ENCODE peak calls at places on chromosome 2, in four cellular contexts. G is SK-N-SH, Q is K562, R is H1. Y is an unnamed sample.

GRCh38 chr2:96875498-96876035 is 5.7 kb upstream of the SEMA4C start:
- DNase-seq in Q (no peak), G (peak; percentile 85), R (no peak), Y (no peak)

GRCh38 chr2:66805136-66805535 is 370.2 kb downstream of the MEIS1 start:
- DNase-seq in Q (no peak), G (no peak), R (no peak), Y (no peak)

GRCh38 chr2:190716176-190716807 is 67.4 kb downstream of the NAB1 start:
- DNase-seq in R (no peak), Q (no peak), G (no peak), Y (no peak)

GRCh38 chr2:36290306-36290705 is 65.3 kb upstream of the CRIM1 start:
- DNase-seq in Q (no peak), G (no peak), R (no peak), Y (no peak)

GRCh38 chr2:172288603-172289002 is 138.8 kb upstream of the ITGA6 start:
- DNase-seq in G (no peak), R (no peak), Q (no peak), Y (no peak)

GRCh38 chr2:143939976-143940375 is 579.9 kb downstream of the ZEB2 start:
- DNase-seq in Q (no peak), R (no peak), G (no peak), Y (no peak)

GRCh38 chr2:190318931-190319556 is 582 bp downstream of the HIBCH start:
- DNase-seq in G (peak; percentile 22), R (no peak), Q (no peak), Y (no peak)

GRCh38 chr2:208466133-208466919 is 59.7 kb downstream of the PTH2R start:
- DNase-seq in R (peak; percentile 57), G (peak; percentile 34), Q (peak; percentile 33), Y (no peak)

GRCh38 chr2:190533175-190533967 is 1.2 kb downstream of the NEMP2 start:
- DNase-seq in G (peak; percentile 17), R (no peak), Q (no peak), Y (no peak)

GRCh38 chr2:224472827-224473226 is 70.9 kb upstream of the FAM124B start:
- DNase-seq in Q (no peak), G (no peak), R (no peak), Y (no peak)

GRCh38 chr2:97708608-97709007 is 4.8 kb upstream of the ZAP70 start:
- DNase-seq in G (no peak), R (no peak), Q (peak; percentile 37), Y (no peak)

GRCh38 chr2:187617120-187617519 is 62.9 kb upstream of the TFPI start:
- DNase-seq in G (no peak), Q (no peak), R (no peak), Y (no peak)

GRCh38 chr2:234914371-234915154 is 37.3 kb upstream of the SH3BP4 start:
- DNase-seq in Q (no peak), R (no peak), G (no peak), Y (no peak)

GRCh38 chr2:233409286-233409991 is 55.1 kb downstream of the DGKD start:
- DNase-seq in R (peak; percentile 22), Q (peak; percentile 18), G (no peak), Y (no peak)

GRCh38 chr2:221389909-221390308 is 182.2 kb downstream of the EPHA4 start:
- DNase-seq in G (no peak), Q (no peak), R (no peak), Y (no peak)

GRCh38 chr2:48504647-48505327 is 25.2 kb upstream of the STON1 start:
- DNase-seq in Q (no peak), G (no peak), R (no peak), Y (no peak)

GRCh38 chr2:134712334-134712733 is 6.5 kb downstream of the TMEM163 start:
- DNase-seq in R (no peak), G (no peak), Q (no peak), Y (no peak)

GRCh38 chr2:220192994-220193753 is 565.7 kb downstream of the SLC4A3 start:
- DNase-seq in G (no peak), R (no peak), Q (no peak), Y (no peak)

GRCh38 chr2:96832751-96833507 is 10.9 kb downstream of the ANKRD23 start:
- DNase-seq in Q (no peak), G (no peak), R (peak; percentile 86), Y (no peak)

GRCh38 chr2:160916300-160916699 is 243.9 kb upstream of the TANK start:
- DNase-seq in Q (no peak), G (no peak), R (no peak), Y (no peak)

GRCh38 chr2:72211777-72212515 is 64.3 kb upstream of the CYP26B1 start:
- DNase-seq in Q (no peak), R (no peak), G (no peak), Y (no peak)

GRCh38 chr2:102367331-102367971 is 11.9 kb downstream of the IL18R1 start:
- DNase-seq in Q (no peak), R (no peak), G (no peak), Y (peak; percentile 84)

GRCh38 chr2:96205888-96206287 is 2.7 kb downstream of the STARD7 start:
- DNase-seq in Q (no peak), R (no peak), G (no peak), Y (no peak)

GRCh38 chr2:160657206-160657605 is 163.6 kb upstream of the RBMS1 start:
- DNase-seq in R (no peak), G (no peak), Q (no peak), Y (no peak)

GRCh38 chr2:231601356-231602229 is 8.9 kb downstream of the TEX44 start:
- DNase-seq in G (peak; percentile 78), R (peak; percentile 93), Q (peak; percentile 63), Y (no peak)
- TF ChIP-seq NRF1 in G (no peak), R (no peak), Q (no peak), Y (no peak)

GRCh38 chr2:86038291-86039081 is 67.2 kb downstream of the POLR1A start:
- DNase-seq in R (no peak), G (no peak), Q (no peak), Y (no peak)

GRCh38 chr2:86036790-86037138 is 68.9 kb downstream of the POLR1A start:
- DNase-seq in G (no peak), R (no peak), Q (no peak), Y (no peak)

GRCh38 chr2:86037795-86038192 is 67.9 kb downstream of the POLR1A start:
- DNase-seq in R (no peak), G (no peak), Q (no peak), Y (no peak)

GRCh38 chr2:86035883-86036789 is 69.5 kb downstream of the POLR1A start:
- DNase-seq in G (peak; percentile 63), Q (no peak), R (no peak), Y (peak; percentile 71)

GRCh38 chr2:86037141-86037794 is 68.4 kb downstream of the POLR1A start:
- DNase-seq in Q (no peak), G (no peak), R (no peak), Y (no peak)
- TF ChIP-seq NRF1 in Q (no peak), G (no peak), R (no peak), Y (no peak)

DNA sequence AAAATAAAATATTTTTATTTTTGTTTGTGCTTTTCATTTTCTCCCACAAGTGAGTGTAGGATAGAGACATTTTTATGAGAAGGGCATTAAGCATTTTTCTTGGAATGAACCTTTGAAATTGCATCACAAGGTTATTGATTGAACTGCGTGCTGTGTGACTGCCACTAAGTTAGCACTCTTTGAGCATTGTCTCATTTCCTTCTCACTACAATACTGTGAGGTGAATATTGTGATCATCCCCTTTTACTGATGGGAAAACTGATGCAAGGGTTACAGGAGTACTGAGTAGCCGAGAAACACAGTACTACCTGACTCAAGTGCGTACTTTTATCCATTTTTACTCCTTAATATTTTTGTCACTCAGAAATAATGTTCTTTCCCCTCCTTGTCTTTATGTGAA is 2.0 kb downstream of the NBEAL1 start:
- DNase-seq in G (no peak), R (no peak), Q (no peak), Y (no peak)
- TF ChIP-seq NRF1 in G (no peak), R (no peak), Q (no peak), Y (no peak)

GRCh38 chr2:2321250-2321545 is 9.9 kb downstream of the MYT1L start:
- DNase-seq in Q (no peak), R (no peak), G (peak; percentile 55), Y (no peak)
- TF ChIP-seq NRF1 in Q (no peak), R (no peak), G (no peak), Y (no peak)

DNA sequence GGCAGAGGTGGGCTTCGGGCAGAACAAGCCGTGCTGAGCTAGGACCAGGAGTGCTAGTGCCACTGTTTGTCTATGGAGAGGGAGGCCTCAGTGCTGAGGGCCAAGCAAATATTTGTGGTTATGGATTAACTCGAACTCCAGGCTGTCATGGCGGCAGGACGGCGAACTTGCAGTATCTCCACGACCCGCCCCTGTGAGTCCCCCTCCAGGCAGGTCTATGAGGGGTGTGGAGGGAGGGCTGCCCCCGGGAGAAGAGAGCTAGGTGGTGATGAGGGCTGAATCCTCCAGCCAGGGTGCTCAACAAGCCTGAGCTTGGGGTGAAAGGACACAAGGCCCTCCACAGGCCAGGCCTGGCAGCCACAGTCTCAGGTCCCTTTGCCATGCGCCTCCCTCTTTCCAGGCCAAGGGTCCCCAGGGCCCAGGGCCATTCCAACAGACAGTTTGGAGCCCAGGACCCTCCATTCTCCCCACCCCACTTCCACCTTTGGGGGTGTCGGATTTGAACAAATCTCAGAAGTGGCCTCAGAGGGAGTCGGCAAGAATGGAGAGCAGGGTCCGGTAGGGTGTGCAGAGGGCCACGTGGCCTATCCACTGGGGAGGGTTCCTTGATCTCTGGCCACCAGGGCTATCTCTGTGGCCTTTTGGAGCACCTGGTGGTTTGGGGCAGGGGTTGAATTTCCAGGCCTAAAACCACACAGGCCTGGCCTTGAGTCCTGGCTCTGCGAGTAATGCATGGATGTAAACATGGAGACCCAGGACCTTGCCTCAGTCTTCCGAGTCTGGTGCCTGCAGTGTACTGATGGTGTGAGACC is at the start of gene PROC:
- DNase-seq in Q (no peak), G (no peak), R (no peak), Y (no peak)
- TF ChIP-seq NRF1 in Q (no peak), G (no peak), R (no peak), Y (no peak)

GRCh38 chr2:69386376-69386775 is 651 bp downstream of the GFPT1 start:
- DNase-seq in Q (no peak), G (peak; percentile 26), R (peak; percentile 11), Y (no peak)

GRCh38 chr2:69389271-69389670 is 2.2 kb upstream of the GFPT1 start:
- DNase-seq in G (no peak), Q (no peak), R (no peak), Y (no peak)

GRCh38 chr2:69390001-69390400 is 3.0 kb upstream of the GFPT1 start:
- DNase-seq in Q (no peak), G (no peak), R (no peak), Y (no peak)

GRCh38 chr2:69386789-69387734 is at the start of gene GFPT1:
- DNase-seq in Q (peak; percentile 94), R (peak; percentile 93), G (peak; percentile 97), Y (peak; percentile 54)

DNA sequence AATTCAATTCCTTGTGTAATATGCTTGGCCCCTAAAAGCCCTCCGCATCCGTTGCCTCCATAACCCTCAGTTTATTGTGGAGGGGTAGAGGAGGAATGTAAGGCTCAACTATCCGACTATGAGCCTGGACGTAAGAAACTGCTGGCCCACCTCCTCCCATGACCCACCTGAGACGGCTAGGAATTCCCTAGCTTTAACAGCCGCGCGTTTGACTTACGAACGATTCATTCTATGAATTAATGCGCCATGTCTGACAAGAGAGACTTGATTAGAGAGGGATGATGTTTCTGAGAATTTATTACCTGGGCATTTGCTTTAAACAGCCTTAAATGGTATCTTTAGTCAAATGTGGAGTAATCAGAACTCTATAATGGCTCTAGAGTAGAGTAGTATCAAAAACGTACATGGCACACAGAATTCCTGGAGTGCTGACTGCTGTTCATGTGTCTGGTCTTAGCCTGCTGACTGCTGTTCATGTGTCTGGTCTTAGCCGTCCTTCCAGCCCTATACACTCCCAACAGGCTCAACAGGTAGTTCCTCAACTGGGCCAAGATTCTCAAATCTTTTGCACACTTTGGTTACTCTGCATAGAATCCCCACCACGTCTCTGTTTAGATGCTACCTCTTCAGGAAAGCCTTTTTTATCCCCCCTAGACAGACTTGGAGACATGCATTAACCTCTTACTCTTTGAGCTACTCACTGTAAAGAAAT is 899 bp upstream of the GFPT1 start:
- DNase-seq in G (peak; percentile 25), Q (no peak), R (no peak), Y (no peak)
- TF ChIP-seq NRF1 in G (no peak), Q (no peak), R (no peak), Y (no peak)

Y was measured in GM12878.